ENCODE peak calls at places on chromosomes 7 and 10, in seven cellular contexts. D is M059J; E is SK-N-SH; P is myocyte; V is naive thymus-derived CD8-positive, alpha-beta T cell; H is HCEC 1CT; R is effector memory CD4-positive, alpha-beta T cell. J is an unnamed sample.

GRCh38 chr7:139494835-139495568 is 11.5 kb upstream of the KLRG2 start:
- DNase-seq in P (no peak), V (no peak), R (no peak), H (no peak), D (no peak), E (no peak), J (no peak)

GRCh38 chr7:94366827-94367226 is 27.9 kb upstream of the COL1A2 start:
- DNase-seq in H (no peak), P (no peak), V (no peak), E (no peak), R (no peak), D (peak), J (no peak)

GRCh38 chr7:149245244-149245643 is 5.8 kb downstream of the ZNF212 start:
- DNase-seq in D (peak), P (no peak), R (no peak), E (no peak), V (no peak), H (peak), J (no peak)

GRCh38 chr7:76282344-76283253 is 19.9 kb upstream of the HSPB1 start:
- DNase-seq in P (no peak), H (no peak), V (no peak), E (peak), R (no peak), D (no peak), J (no peak)

GRCh38 chr7:28853150-28853549 is 105.0 kb downstream of the TRIL start:
- DNase-seq in P (peak), H (no peak), E (no peak), D (peak), R (no peak), V (no peak), J (peak)

GRCh38 chr10:132452216-132452650 is 55.2 kb downstream of the PWWP2B start:
- DNase-seq in P (no peak), R (no peak), H (no peak), D (no peak), V (no peak), E (no peak), J (no peak)

GRCh38 chr7:48116043-48116442 is 27.0 kb downstream of the UPP1 start:
- DNase-seq in V (no peak), E (no peak), R (no peak), D (no peak), P (no peak), H (no peak), J (no peak)

GRCh38 chr10:113712755-113713154 is 33.0 kb downstream of the CASP7 start:
- DNase-seq in V (no peak), P (no peak), R (no peak), E (no peak), H (no peak), D (no peak), J (no peak)

GRCh38 chr10:47150581-47150980 is 149.4 kb upstream of the GDF10 start:
- DNase-seq in H (no peak), D (no peak), V (no peak), R (no peak), P (no peak), E (no peak), J (no peak)

GRCh38 chr10:88892223-88892967 is 12.3 kb downstream of the STAMBPL1 start:
- DNase-seq in P (peak), R (no peak), E (no peak), H (peak), D (peak), V (no peak), J (peak)

GRCh38 chr7:35735396-35735795 is 40.5 kb upstream of the HERPUD2 start:
- DNase-seq in R (no peak), H (no peak), E (no peak), P (no peak), V (no peak), D (no peak), J (no peak)

GRCh38 chr7:111650456-111650999 is 88.2 kb upstream of the IMMP2L start:
- DNase-seq in E (peak), R (no peak), P (peak), H (peak), V (no peak), D (peak), J (peak)

GRCh38 chr10:5091196-5091595 is 3.0 kb upstream of the AKR1C3 start:
- DNase-seq in P (no peak), R (no peak), D (no peak), E (no peak), H (no peak), V (no peak), J (no peak)

GRCh38 chr7:1520574-1521234 is 9.8 kb upstream of the MAFK start:
- DNase-seq in V (no peak), P (peak), E (no peak), D (peak), R (no peak), H (peak), J (peak)

GRCh38 chr7:115630049-115630448 is 400.5 kb downstream of the TFEC start:
- DNase-seq in D (no peak), P (no peak), R (no peak), H (no peak), V (no peak), E (no peak), J (no peak)

GRCh38 chr7:79515358-79515757 is 61.9 kb upstream of the MAGI2 start:
- DNase-seq in E (no peak), H (no peak), D (no peak), P (peak), V (no peak), R (no peak), J (no peak)

GRCh38 chr7:71385362-71385761 is 253.4 kb downstream of the GALNT17 start:
- DNase-seq in P (no peak), D (no peak), V (no peak), H (no peak), E (no peak), R (no peak), J (no peak)

GRCh38 chr10:59655309-59655708 is 54.3 kb downstream of the SLC16A9 start:
- DNase-seq in V (no peak), R (no peak), H (no peak), D (no peak), P (no peak), E (no peak), J (no peak)

GRCh38 chr10:13827418-13827817 is 240.7 kb downstream of the PRPF18 start:
- DNase-seq in R (no peak), H (no peak), E (no peak), P (no peak), V (no peak), D (peak), J (no peak)

GRCh38 chr10:103478671-103479070 is 369 bp downstream of the CALHM3 start:
- DNase-seq in E (no peak), P (no peak), D (no peak), H (no peak), V (no peak), R (no peak), J (no peak)